ENCODE peak calls at places on chromosomes 5 and 9, in five cellular contexts. One of them, this sample, is unnamed.

GRCh38 chr9:96612105-96612965 is 7.3 kb downstream of the CDC14B start:
- DNase-seq in RWPE1: peak
- DNase-seq in A549: peak
- DNase-seq in right atrium auricular region: peak
- DNase-seq in neural crest cell: peak
- DNase-seq in this sample: peak

GRCh38 chr5:59007460-59008063 is 424.7 kb downstream of the RAB3C start:
- DNase-seq in RWPE1: peak
- DNase-seq in A549: no peak
- DNase-seq in right atrium auricular region: no peak
- DNase-seq in neural crest cell: no peak
- DNase-seq in this sample: no peak

GRCh38 chr5:122730037-122730436 is 44.8 kb upstream of the SNX2 start:
- DNase-seq in RWPE1: no peak
- DNase-seq in A549: no peak
- DNase-seq in right atrium auricular region: no peak
- DNase-seq in neural crest cell: no peak
- DNase-seq in this sample: no peak

GRCh38 chr9:80387828-80388227 is 816.1 kb downstream of the TLE4 start:
- DNase-seq in RWPE1: no peak
- DNase-seq in A549: no peak
- DNase-seq in right atrium auricular region: no peak
- DNase-seq in neural crest cell: no peak
- DNase-seq in this sample: no peak

GRCh38 chr5:133251296-133252132 is 199.7 kb downstream of the HSPA4 start:
- DNase-seq in RWPE1: no peak
- DNase-seq in A549: no peak
- DNase-seq in right atrium auricular region: no peak
- DNase-seq in neural crest cell: no peak
- DNase-seq in this sample: peak

GRCh38 chr5:98606961-98607360 is 166.5 kb upstream of the RGMB start:
- DNase-seq in RWPE1: no peak
- DNase-seq in A549: no peak
- DNase-seq in right atrium auricular region: no peak
- DNase-seq in neural crest cell: no peak
- DNase-seq in this sample: no peak

GRCh38 chr9:123929177-123929869 is 603 bp downstream of the DENND1A start:
- DNase-seq in RWPE1: peak
- DNase-seq in A549: no peak
- DNase-seq in right atrium auricular region: no peak
- DNase-seq in neural crest cell: no peak
- DNase-seq in this sample: peak

GRCh38 chr5:168697034-168697720 is 118.0 kb upstream of the PANK3 start:
- DNase-seq in RWPE1: no peak
- DNase-seq in A549: no peak
- DNase-seq in right atrium auricular region: no peak
- DNase-seq in neural crest cell: no peak
- DNase-seq in this sample: no peak

GRCh38 chr9:92644278-92644677 is 25.7 kb downstream of the IPPK start:
- DNase-seq in RWPE1: no peak
- DNase-seq in A549: no peak
- DNase-seq in right atrium auricular region: no peak
- DNase-seq in neural crest cell: no peak
- DNase-seq in this sample: no peak

DNA sequence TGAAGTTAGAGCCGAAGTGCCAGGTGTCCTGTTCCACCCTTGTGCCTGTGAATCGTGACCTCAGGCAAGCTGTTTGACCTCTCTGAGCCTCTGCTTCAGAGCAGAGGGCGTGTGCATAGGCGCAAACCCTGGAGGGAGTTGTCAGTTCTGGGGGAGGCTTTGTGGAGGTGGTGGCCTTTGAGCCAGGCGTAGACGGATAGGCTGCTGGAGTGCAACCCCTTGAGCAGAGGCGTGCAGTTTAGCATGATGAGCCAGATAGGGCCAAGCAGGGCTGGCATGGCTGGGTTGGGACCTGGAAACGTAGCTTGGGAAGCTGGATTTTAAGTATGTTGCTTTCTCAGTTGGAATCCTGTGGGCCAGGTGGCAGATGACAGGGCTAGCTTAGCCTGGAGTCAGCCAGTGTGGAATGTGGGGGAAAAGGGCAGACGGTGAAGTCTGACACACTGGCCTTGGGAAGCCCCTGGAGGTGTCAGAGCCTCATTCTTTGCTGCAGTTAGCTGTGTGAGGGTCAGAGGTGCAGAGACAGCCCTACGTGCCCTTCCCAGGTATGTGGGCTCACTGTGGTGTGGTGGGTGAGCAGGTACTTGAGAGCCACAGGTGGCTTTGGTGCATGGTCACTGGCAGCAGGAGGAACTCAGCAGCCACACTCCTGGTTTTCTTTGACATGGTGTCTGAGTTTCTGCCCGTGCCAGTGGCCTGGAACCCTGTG is 93.4 kb downstream of the DAB2IP start:
- DNase-seq in RWPE1: no peak
- DNase-seq in A549: no peak
- DNase-seq in right atrium auricular region: no peak
- DNase-seq in neural crest cell: no peak
- DNase-seq in this sample: no peak
- TF ChIP-seq CTCF in RWPE1: no peak
- TF ChIP-seq CTCF in A549: no peak
- TF ChIP-seq CTCF in right atrium auricular region: peak
- TF ChIP-seq CTCF in neural crest cell: peak
- TF ChIP-seq CTCF in this sample: no peak

GRCh38 chr5:135966165-135966564 is 11.4 kb upstream of the LECT2 start:
- DNase-seq in RWPE1: no peak
- DNase-seq in A549: no peak
- DNase-seq in right atrium auricular region: no peak
- DNase-seq in neural crest cell: no peak
- DNase-seq in this sample: no peak

GRCh38 chr5:135966790-135967189 is 12.0 kb upstream of the LECT2 start:
- DNase-seq in RWPE1: no peak
- DNase-seq in A549: no peak
- DNase-seq in right atrium auricular region: no peak
- DNase-seq in neural crest cell: no peak
- DNase-seq in this sample: no peak

GRCh38 chr5:135964670-135965320 is 10.0 kb upstream of the LECT2 start:
- DNase-seq in RWPE1: no peak
- DNase-seq in A549: no peak
- DNase-seq in right atrium auricular region: no peak
- DNase-seq in neural crest cell: no peak
- DNase-seq in this sample: no peak

DNA sequence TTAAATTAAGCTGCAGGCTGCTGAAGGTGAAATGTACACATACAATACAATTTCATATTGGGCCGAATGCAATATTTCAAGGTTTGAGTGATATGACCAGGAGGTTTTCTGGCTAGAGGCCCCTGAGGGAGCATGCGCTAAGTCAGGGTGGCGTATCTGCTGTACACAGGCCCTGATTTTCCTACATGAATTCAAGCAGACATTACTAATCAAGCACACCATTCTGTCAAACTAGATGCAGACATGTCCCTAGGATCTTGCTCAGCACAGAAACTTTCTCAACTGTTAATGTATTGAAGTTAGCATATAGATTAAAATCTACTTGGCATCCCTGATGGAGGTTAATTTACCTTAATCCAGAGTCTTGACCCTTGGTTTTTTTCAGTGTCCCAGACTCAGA is 10.7 kb upstream of the LECT2 start:
- DNase-seq in RWPE1: no peak
- DNase-seq in A549: no peak
- DNase-seq in right atrium auricular region: no peak
- DNase-seq in neural crest cell: no peak
- DNase-seq in this sample: no peak
- TF ChIP-seq CTCF in RWPE1: no peak
- TF ChIP-seq CTCF in A549: no peak
- TF ChIP-seq CTCF in right atrium auricular region: no peak
- TF ChIP-seq CTCF in neural crest cell: no peak
- TF ChIP-seq CTCF in this sample: no peak

GRCh38 chr9:120570296-120570695 is 9.7 kb downstream of the CDK5RAP2 start:
- DNase-seq in RWPE1: no peak
- DNase-seq in A549: no peak
- DNase-seq in right atrium auricular region: no peak
- DNase-seq in neural crest cell: no peak
- DNase-seq in this sample: no peak

GRCh38 chr9:120567874-120568273 is 12.1 kb downstream of the CDK5RAP2 start:
- DNase-seq in RWPE1: no peak
- DNase-seq in A549: no peak
- DNase-seq in right atrium auricular region: no peak
- DNase-seq in neural crest cell: no peak
- DNase-seq in this sample: no peak

GRCh38 chr9:120571443-120572257 is 8.3 kb downstream of the CDK5RAP2 start:
- DNase-seq in RWPE1: no peak
- DNase-seq in A549: peak
- DNase-seq in right atrium auricular region: no peak
- DNase-seq in neural crest cell: no peak
- DNase-seq in this sample: no peak

GRCh38 chr9:120568816-120569215 is 11.2 kb downstream of the CDK5RAP2 start:
- DNase-seq in RWPE1: no peak
- DNase-seq in A549: no peak
- DNase-seq in right atrium auricular region: no peak
- DNase-seq in neural crest cell: no peak
- DNase-seq in this sample: no peak

GRCh38 chr9:120569556-120569955 is 10.4 kb downstream of the CDK5RAP2 start:
- DNase-seq in RWPE1: no peak
- DNase-seq in A549: no peak
- DNase-seq in right atrium auricular region: no peak
- DNase-seq in neural crest cell: no peak
- DNase-seq in this sample: no peak
- TF ChIP-seq CTCF in RWPE1: no peak
- TF ChIP-seq CTCF in A549: no peak
- TF ChIP-seq CTCF in right atrium auricular region: no peak
- TF ChIP-seq CTCF in neural crest cell: no peak
- TF ChIP-seq CTCF in this sample: no peak

GRCh38 chr9:133184971-133185370 is 21.3 kb upstream of the GBGT1 start:
- DNase-seq in RWPE1: peak
- DNase-seq in A549: peak
- DNase-seq in right atrium auricular region: no peak
- DNase-seq in neural crest cell: peak
- DNase-seq in this sample: peak
- TF ChIP-seq CTCF in RWPE1: peak
- TF ChIP-seq CTCF in A549: peak
- TF ChIP-seq CTCF in right atrium auricular region: peak
- TF ChIP-seq CTCF in neural crest cell: peak
- TF ChIP-seq CTCF in this sample: peak

GRCh38 chr5:7394889-7395431 is 978 bp upstream of the ADCY2 start:
- DNase-seq in RWPE1: no peak
- DNase-seq in A549: no peak
- DNase-seq in right atrium auricular region: no peak
- DNase-seq in neural crest cell: peak
- DNase-seq in this sample: no peak
- TF ChIP-seq CTCF in RWPE1: no peak
- TF ChIP-seq CTCF in A549: no peak
- TF ChIP-seq CTCF in right atrium auricular region: peak
- TF ChIP-seq CTCF in neural crest cell: peak
- TF ChIP-seq CTCF in this sample: no peak

GRCh38 chr5:41412496-41412895 is 97.9 kb downstream of the PLCXD3 start:
- DNase-seq in RWPE1: no peak
- DNase-seq in A549: no peak
- DNase-seq in right atrium auricular region: no peak
- DNase-seq in neural crest cell: no peak
- DNase-seq in this sample: no peak

GRCh38 chr5:41413067-41413466 is 97.3 kb downstream of the PLCXD3 start:
- DNase-seq in RWPE1: no peak
- DNase-seq in A549: no peak
- DNase-seq in right atrium auricular region: no peak
- DNase-seq in neural crest cell: no peak
- DNase-seq in this sample: no peak

GRCh38 chr5:41410307-41410706 is 100.1 kb downstream of the PLCXD3 start:
- DNase-seq in RWPE1: no peak
- DNase-seq in A549: no peak
- DNase-seq in right atrium auricular region: no peak
- DNase-seq in neural crest cell: no peak
- DNase-seq in this sample: no peak

GRCh38 chr5:41408676-41409443 is 101.5 kb downstream of the PLCXD3 start:
- DNase-seq in RWPE1: peak
- DNase-seq in A549: no peak
- DNase-seq in right atrium auricular region: no peak
- DNase-seq in neural crest cell: no peak
- DNase-seq in this sample: no peak

DNA sequence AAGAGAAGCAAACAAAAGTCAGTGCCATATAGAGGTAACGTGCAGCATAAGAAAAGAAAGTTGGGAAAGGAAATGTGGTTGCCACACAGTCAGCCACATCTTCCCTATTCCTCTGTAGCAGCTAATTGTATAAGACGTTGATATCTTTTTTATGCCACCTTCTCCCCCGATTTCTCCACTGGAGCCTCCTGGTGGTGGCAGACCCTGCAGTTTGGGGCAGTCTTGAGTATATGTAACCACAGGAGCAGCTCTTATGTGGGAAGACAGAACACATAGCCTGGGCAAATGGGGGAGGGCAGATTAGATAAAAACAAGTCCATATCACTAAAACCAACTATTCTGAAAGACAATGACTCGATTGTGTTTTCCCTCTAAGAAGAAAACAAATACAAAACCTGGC is 99.7 kb downstream of the PLCXD3 start:
- DNase-seq in RWPE1: no peak
- DNase-seq in A549: peak
- DNase-seq in right atrium auricular region: no peak
- DNase-seq in neural crest cell: no peak
- DNase-seq in this sample: no peak
- TF ChIP-seq CTCF in RWPE1: no peak
- TF ChIP-seq CTCF in A549: peak
- TF ChIP-seq CTCF in right atrium auricular region: no peak
- TF ChIP-seq CTCF in neural crest cell: no peak
- TF ChIP-seq CTCF in this sample: no peak

This sample was measured in Calu3.